ENCODE peak calls at places on chromosome 19, in ten cellular contexts. U, R, N, I, X, C, M, J, Y and V are unnamed samples.

GRCh38 chr19:57633832-57634131 is 814 bp downstream of the ZNF211 start:
- DNase-seq in Y (no peak), N (no peak), C (no peak), R (no peak), X (no peak), J (no peak), U (no peak), M (peak; percentile 49), I (no peak), V (no peak)

GRCh38 chr19:28076628-28077027 is 1136.3 kb downstream of the UQCRFS1 start:
- DNase-seq in M (no peak), R (no peak), C (no peak), I (no peak), N (no peak), Y (no peak), X (no peak), U (no peak), J (no peak), V (no peak)

GRCh38 chr19:23698711-23699520 is 11.9 kb upstream of the ZNF675 start:
- DNase-seq in X (no peak), Y (no peak), R (peak; percentile 52), I (no peak), U (no peak), C (no peak), J (no peak), N (peak; percentile 41), M (no peak), V (no peak)

GRCh38 chr19:51407631-51408131 is 9.8 kb downstream of the SIGLEC10 start:
- DNase-seq in I (no peak), Y (peak; percentile 54), U (no peak), M (no peak), R (no peak), C (peak; percentile 39), J (peak; percentile 46), X (peak; percentile 23), N (no peak), V (peak; percentile 59)

GRCh38 chr19:12833747-12834417 is 497 bp downstream of the RTBDN start:
- DNase-seq in M (no peak), I (no peak), U (no peak), R (peak; percentile 39), X (peak; percentile 39), J (no peak), Y (no peak), C (no peak), N (peak; percentile 76), V (no peak)

GRCh38 chr19:55832676-55833075 is 877 bp upstream of the NLRP11 start:
- DNase-seq in I (no peak), N (no peak), J (no peak), M (no peak), Y (no peak), R (no peak), U (no peak), X (no peak), C (no peak), V (no peak)

GRCh38 chr19:2049741-2050348 is 1.2 kb downstream of the MKNK2 start:
- DNase-seq in R (peak; percentile 93), I (peak; percentile 88), J (no peak), N (peak; percentile 71), M (no peak), C (peak; percentile 62), Y (peak; percentile 77), U (no peak), X (peak; percentile 58), V (no peak)

GRCh38 chr19:49615861-49616260 is 24.1 kb downstream of the RRAS start:
- DNase-seq in C (no peak), N (no peak), U (no peak), J (no peak), I (no peak), Y (no peak), X (no peak), R (no peak), M (no peak), V (no peak)

DNA sequence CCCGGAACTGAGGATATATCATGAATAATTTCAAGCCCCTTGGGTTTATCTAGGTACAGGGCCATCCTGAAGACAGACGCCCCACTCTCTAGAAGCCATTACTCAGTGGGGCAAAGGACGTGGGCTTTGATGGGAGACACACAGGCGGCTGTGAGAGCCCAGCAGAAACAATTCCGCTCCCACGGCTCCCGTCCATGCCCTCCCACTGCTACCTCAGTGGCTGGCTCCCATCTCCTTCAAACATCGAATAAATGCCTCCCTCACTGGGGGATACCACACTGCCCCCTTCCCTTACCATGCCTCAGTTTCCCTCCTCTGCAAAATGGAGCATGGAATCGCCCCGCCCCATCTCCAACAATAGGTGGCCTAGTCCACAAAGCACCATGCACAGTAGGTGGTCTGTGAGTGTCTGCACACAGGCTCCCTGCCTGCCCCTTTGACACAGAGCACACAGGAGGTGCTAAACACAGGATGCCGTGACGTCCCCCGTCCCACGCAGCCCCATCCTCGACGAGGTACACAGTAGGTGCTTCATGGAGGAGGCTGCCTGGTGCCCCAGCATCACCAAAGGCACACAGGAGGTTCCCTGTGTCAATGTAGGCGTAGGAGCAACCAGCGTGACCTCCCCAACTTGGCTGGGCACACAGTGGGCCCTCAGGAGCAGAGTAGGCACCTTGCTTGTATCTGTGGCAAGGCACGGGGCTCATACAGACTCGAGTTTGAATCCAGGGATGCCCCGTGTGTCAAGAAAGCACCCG is 46.0 kb downstream of the PTPRS start:
- DNase-seq in C (no peak), Y (no peak), X (no peak), M (no peak), N (no peak), J (no peak), U (no peak), I (no peak), R (no peak), V (no peak)
- H3K4me3 ChIP-seq in C (no peak overlapping the region), Y (no peak overlapping the region), X (no peak overlapping the region), M (peak overlapping the region; percentile 73), N (peak overlapping the region; percentile 73), J (no peak overlapping the region), U (no peak overlapping the region), I (peak overlapping the region; percentile 87), R (no peak overlapping the region), V (no peak overlapping the region)

GRCh38 chr19:13873776-13874515 is 3.0 kb upstream of the NANOS3 start:
- DNase-seq in N (no peak), I (peak; percentile 68), C (no peak), R (no peak), X (no peak), J (no peak), M (no peak), U (no peak), Y (no peak), V (no peak)

GRCh38 chr19:13875824-13876223 is 1.1 kb upstream of the NANOS3 start:
- DNase-seq in C (no peak), X (no peak), U (no peak), N (no peak), J (no peak), R (no peak), Y (no peak), M (no peak), I (no peak), V (no peak)

GRCh38 chr19:13872695-13873389 is 4.1 kb upstream of the NANOS3 start:
- DNase-seq in J (no peak), Y (no peak), U (no peak), X (peak; percentile 55), M (no peak), C (no peak), N (no peak), I (no peak), R (peak; percentile 62), V (no peak)

GRCh38 chr19:13869324-13869723 is 7.6 kb upstream of the NANOS3 start:
- DNase-seq in U (no peak), I (no peak), M (no peak), N (no peak), J (no peak), X (no peak), C (no peak), R (no peak), Y (no peak), V (no peak)

DNA sequence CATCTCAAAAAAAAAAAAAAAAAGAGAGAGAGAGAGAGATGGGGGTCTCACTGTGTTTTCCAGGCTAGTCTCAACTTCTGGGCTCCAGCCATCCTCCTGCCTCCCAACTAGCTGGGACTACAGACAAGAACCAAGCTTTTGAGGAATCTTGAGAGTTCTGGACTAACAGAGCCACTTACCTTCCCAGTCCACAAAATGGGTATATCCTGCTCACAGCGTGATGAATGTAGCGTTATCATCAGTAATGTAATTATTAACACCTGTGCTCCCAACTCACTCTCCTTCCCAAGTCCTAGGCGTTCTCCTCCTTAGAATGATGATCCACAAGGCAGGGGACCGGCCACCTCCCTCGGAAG is 4.6 kb upstream of the NANOS3 start:
- DNase-seq in R (no peak), C (no peak), I (no peak), U (no peak), X (no peak), M (no peak), J (no peak), Y (no peak), N (no peak), V (no peak)
- H3K4me3 ChIP-seq in R (peak overlapping the region; percentile 40), C (no peak overlapping the region), I (peak overlapping the region; percentile 69), U (no peak overlapping the region), X (no peak overlapping the region), M (peak overlapping the region; percentile 50), J (peak overlapping the region; percentile 45), Y (no peak overlapping the region), N (no peak overlapping the region), V (peak overlapping the region; percentile 44)

GRCh38 chr19:10421240-10421948 is 1.1 kb downstream of the PDE4A start:
- DNase-seq in Y (no peak), C (no peak), M (no peak), J (no peak), X (peak; percentile 35), I (no peak), N (no peak), U (no peak), R (no peak), V (no peak)

GRCh38 chr19:10419200-10419645 is 1.1 kb upstream of the PDE4A start:
- DNase-seq in J (no peak), C (no peak), R (no peak), U (no peak), X (peak; percentile 73), N (peak; percentile 67), M (no peak), I (no peak), Y (no peak), V (no peak)

GRCh38 chr19:10420444-10421239 is at the start of gene PDE4A:
- DNase-seq in J (no peak), U (no peak), C (no peak), X (peak; percentile 68), R (no peak), N (peak; percentile 87), Y (peak; percentile 60), I (no peak), M (no peak), V (peak; percentile 62)

GRCh38 chr19:10418281-10419199 is 1.8 kb upstream of the PDE4A start:
- DNase-seq in N (peak; percentile 75), Y (peak; percentile 29), U (no peak), I (no peak), J (no peak), R (no peak), C (no peak), M (no peak), X (peak; percentile 44), V (no peak)

GRCh38 chr19:10419646-10420443 is 493 bp upstream of the PDE4A start:
- DNase-seq in I (no peak), N (peak; percentile 98), M (no peak), X (peak; percentile 57), Y (peak; percentile 94), C (peak; percentile 50), R (no peak), U (no peak), J (peak; percentile 84), V (peak; percentile 82)
- H3K4me3 ChIP-seq in I (peak overlapping the region; percentile 60), N (peak overlapping the region; percentile 99), M (peak overlapping the region; percentile 19), X (peak overlapping the region; percentile 36), Y (peak overlapping the region; percentile 65), C (peak overlapping the region; percentile 45), R (peak overlapping the region; percentile 15), U (peak overlapping the region; percentile 56), J (peak overlapping the region; percentile 70), V (peak overlapping the region; percentile 84)

DNA sequence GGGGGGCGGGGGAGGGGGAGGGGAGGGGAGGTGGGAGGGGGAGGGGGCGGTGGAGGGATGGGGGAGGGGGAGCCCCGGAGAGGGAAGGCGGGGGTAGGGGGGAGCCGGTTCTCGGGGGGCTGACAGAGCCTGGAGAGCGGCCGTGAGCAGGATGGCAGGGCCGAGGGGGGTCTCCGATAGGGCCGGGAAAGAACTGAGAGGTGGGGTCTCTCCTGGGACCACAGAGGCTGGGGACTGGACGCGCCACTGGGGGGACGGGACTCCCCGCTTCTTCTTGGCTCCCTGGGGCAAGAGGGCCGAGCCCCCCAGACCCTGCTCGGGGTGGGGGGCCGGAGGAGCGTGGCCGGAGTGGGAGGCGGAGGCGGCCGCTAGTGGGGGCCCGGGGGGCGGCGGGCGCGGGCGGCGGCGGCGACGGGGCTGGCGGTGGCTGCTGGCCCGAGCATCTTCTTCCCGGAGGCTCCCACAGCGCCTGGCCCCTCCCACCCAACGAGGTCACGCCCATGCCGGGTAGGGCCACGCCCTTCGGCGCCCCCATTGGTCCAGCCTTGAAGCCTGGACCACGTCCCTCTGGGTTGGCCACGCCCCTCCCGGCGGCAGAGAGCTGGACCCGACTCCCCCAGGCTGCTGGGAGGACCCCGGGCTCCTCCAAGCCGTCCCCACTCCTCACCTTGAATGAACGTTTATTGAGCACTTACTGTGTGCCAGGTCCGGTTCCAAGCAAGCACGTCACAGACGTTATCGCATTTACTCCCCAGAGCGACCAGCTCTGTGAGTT is at the start of gene NOVA2:
- DNase-seq in X (peak; percentile 25), J (peak; percentile 69), I (no peak), R (peak; percentile 33), U (no peak), M (no peak), Y (peak; percentile 39), N (peak; percentile 97), C (peak; percentile 35), V (no peak)
- H3K4me3 ChIP-seq in X (no peak within 1 kb of the TSS), J (peak within 1 kb of the TSS; percentile 43), I (peak within 1 kb of the TSS; percentile 65), R (no peak within 1 kb of the TSS), U (no peak within 1 kb of the TSS), M (peak within 1 kb of the TSS; percentile 35), Y (no peak within 1 kb of the TSS), N (peak within 1 kb of the TSS; percentile 60), C (no peak within 1 kb of the TSS), V (no peak within 1 kb of the TSS)